ENCODE peak calls at places on chromosome 21, in four cellular contexts. One of them, this sample, is unnamed. For H3K4me1, the result is how much of the 10 kb centered on the place peaks cover.

GRCh38 chr21:18812308-18812707 is 408.7 kb upstream of the TMPRSS15 start:
- DNase-seq in H9: no peak
- DNase-seq in left ventricle myocardium inferior: no peak
- DNase-seq in keratinocyte: no peak
- DNase-seq in this sample: no peak

GRCh38 chr21:42431196-42431595 is 27.5 kb downstream of the UBASH3A start:
- DNase-seq in H9: no peak
- DNase-seq in keratinocyte: no peak
- DNase-seq in left ventricle myocardium inferior: no peak
- DNase-seq in this sample: no peak

GRCh38 chr21:20591294-20591693 is 406.9 kb upstream of the NCAM2 start:
- DNase-seq in keratinocyte: no peak
- DNase-seq in left ventricle myocardium inferior: no peak
- DNase-seq in H9: no peak
- DNase-seq in this sample: no peak

GRCh38 chr21:42663860-42664535 is 10.6 kb downstream of the PDE9A start:
- DNase-seq in keratinocyte: no peak
- DNase-seq in H9: no peak
- DNase-seq in left ventricle myocardium inferior: no peak
- DNase-seq in this sample: no peak

GRCh38 chr21:30340714-30341573 is 3.5 kb upstream of the KRTAP27-1 start:
- DNase-seq in keratinocyte: no peak
- DNase-seq in left ventricle myocardium inferior: no peak
- DNase-seq in H9: peak
- DNase-seq in this sample: no peak

GRCh38 chr21:17461582-17461981 is 51.3 kb upstream of the CXADR start:
- DNase-seq in keratinocyte: no peak
- DNase-seq in left ventricle myocardium inferior: no peak
- DNase-seq in H9: no peak
- DNase-seq in this sample: no peak

GRCh38 chr21:37793660-37794059 is 122.6 kb downstream of the KCNJ6 start:
- DNase-seq in left ventricle myocardium inferior: no peak
- DNase-seq in keratinocyte: no peak
- DNase-seq in H9: no peak
- DNase-seq in this sample: no peak

GRCh38 chr21:16241500-16241963 is 511.8 kb downstream of the USP25 start:
- DNase-seq in H9: peak
- DNase-seq in left ventricle myocardium inferior: no peak
- DNase-seq in keratinocyte: no peak
- DNase-seq in this sample: no peak

GRCh38 chr21:30146558-30147282 is 19.9 kb downstream of the CLDN17 start:
- DNase-seq in left ventricle myocardium inferior: no peak
- DNase-seq in H9: no peak
- DNase-seq in keratinocyte: peak
- DNase-seq in this sample: no peak

GRCh38 chr21:43975469-43976098 is 36.5 kb upstream of the TRAPPC10 start:
- DNase-seq in keratinocyte: peak
- DNase-seq in left ventricle myocardium inferior: peak
- DNase-seq in H9: peak
- DNase-seq in this sample: peak

GRCh38 chr21:43974791-43975468 is 37.2 kb upstream of the TRAPPC10 start:
- DNase-seq in keratinocyte: no peak
- DNase-seq in left ventricle myocardium inferior: no peak
- DNase-seq in H9: no peak
- DNase-seq in this sample: no peak

GRCh38 chr21:43978060-43978459 is 34.0 kb upstream of the TRAPPC10 start:
- DNase-seq in keratinocyte: no peak
- DNase-seq in H9: no peak
- DNase-seq in left ventricle myocardium inferior: no peak
- DNase-seq in this sample: no peak

GRCh38 chr21:43979654-43980053 is 32.5 kb upstream of the TRAPPC10 start:
- DNase-seq in keratinocyte: no peak
- DNase-seq in H9: no peak
- DNase-seq in left ventricle myocardium inferior: no peak
- DNase-seq in this sample: no peak

DNA sequence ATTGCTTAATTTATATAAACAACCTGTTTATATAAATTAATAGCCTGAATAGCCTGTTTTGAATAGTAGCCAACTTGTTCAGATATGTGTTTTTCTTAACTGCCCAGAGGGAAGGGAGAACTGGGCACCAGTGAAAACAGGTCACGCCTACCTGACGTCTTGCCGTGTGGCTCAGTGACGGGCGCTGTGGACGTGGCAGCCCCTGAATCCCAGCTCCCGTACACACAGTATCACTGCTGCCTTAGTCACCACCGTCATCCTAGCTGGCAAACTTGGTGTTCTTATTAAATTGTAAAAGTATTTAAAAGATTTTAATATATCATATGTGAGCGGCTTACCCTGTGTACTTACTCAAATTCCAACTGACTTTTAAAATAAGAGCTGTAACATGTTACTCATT is 35.4 kb upstream of the TRAPPC10 start:
- DNase-seq in H9: no peak
- DNase-seq in keratinocyte: no peak
- DNase-seq in left ventricle myocardium inferior: no peak
- DNase-seq in this sample: no peak
- H3K4me1 ChIP-seq in H9: under half
- H3K4me1 ChIP-seq in keratinocyte: under half
- H3K4me1 ChIP-seq in left ventricle myocardium inferior: under half
- H3K4me1 ChIP-seq in this sample: under half

GRCh38 chr21:25283720-25284119 is 323.6 kb downstream of the MRPL39 start:
- DNase-seq in keratinocyte: no peak
- DNase-seq in left ventricle myocardium inferior: no peak
- DNase-seq in H9: peak
- DNase-seq in this sample: no peak
- TF ChIP-seq CTCF in keratinocyte: no peak
- TF ChIP-seq CTCF in left ventricle myocardium inferior: no peak
- TF ChIP-seq CTCF in H9: peak
- TF ChIP-seq CTCF in this sample: peak

GRCh38 chr21:45381865-45382697 is 22.9 kb upstream of the COL18A1 start:
- DNase-seq in left ventricle myocardium inferior: peak
- DNase-seq in H9: no peak
- DNase-seq in keratinocyte: no peak
- DNase-seq in this sample: peak

GRCh38 chr21:45381036-45381787 is 23.8 kb upstream of the COL18A1 start:
- DNase-seq in left ventricle myocardium inferior: peak
- DNase-seq in keratinocyte: no peak
- DNase-seq in H9: no peak
- DNase-seq in this sample: peak

GRCh38 chr21:45379901-45380330 is 25.0 kb upstream of the COL18A1 start:
- DNase-seq in left ventricle myocardium inferior: peak
- DNase-seq in keratinocyte: no peak
- DNase-seq in H9: no peak
- DNase-seq in this sample: peak

GRCh38 chr21:45379171-45379900 is 25.6 kb upstream of the COL18A1 start:
- DNase-seq in keratinocyte: no peak
- DNase-seq in H9: no peak
- DNase-seq in left ventricle myocardium inferior: peak
- DNase-seq in this sample: no peak

GRCh38 chr21:45380566-45380965 is 24.4 kb upstream of the COL18A1 start:
- DNase-seq in left ventricle myocardium inferior: peak
- DNase-seq in H9: no peak
- DNase-seq in keratinocyte: no peak
- DNase-seq in this sample: no peak
- H3K4me1 ChIP-seq in left ventricle myocardium inferior: under half
- H3K4me1 ChIP-seq in H9: under half
- H3K4me1 ChIP-seq in keratinocyte: under half
- H3K4me1 ChIP-seq in this sample: under half

GRCh38 chr21:34091607-34092006 is 18.2 kb downstream of the MRPS6 start:
- DNase-seq in left ventricle myocardium inferior: no peak
- DNase-seq in keratinocyte: no peak
- DNase-seq in H9: no peak
- DNase-seq in this sample: no peak
- TF ChIP-seq CTCF in left ventricle myocardium inferior: peak
- TF ChIP-seq CTCF in keratinocyte: peak
- TF ChIP-seq CTCF in H9: peak
- TF ChIP-seq CTCF in this sample: peak

GRCh38 chr21:33240404-33240803 is 10.7 kb downstream of the IFNAR2 start:
- DNase-seq in H9: no peak
- DNase-seq in left ventricle myocardium inferior: no peak
- DNase-seq in keratinocyte: no peak
- DNase-seq in this sample: no peak
- H3K4me1 ChIP-seq in H9: under half
- H3K4me1 ChIP-seq in left ventricle myocardium inferior: half or more
- H3K4me1 ChIP-seq in keratinocyte: under half
- H3K4me1 ChIP-seq in this sample: under half

GRCh38 chr21:40355076-40355475 is 487.8 kb downstream of the PCP4 start:
- DNase-seq in left ventricle myocardium inferior: no peak
- DNase-seq in keratinocyte: no peak
- DNase-seq in H9: no peak
- DNase-seq in this sample: no peak

GRCh38 chr21:40351006-40351405 is 483.8 kb downstream of the PCP4 start:
- DNase-seq in H9: no peak
- DNase-seq in left ventricle myocardium inferior: no peak
- DNase-seq in keratinocyte: no peak
- DNase-seq in this sample: no peak

GRCh38 chr21:40356644-40357043 is 489.4 kb downstream of the PCP4 start:
- DNase-seq in H9: no peak
- DNase-seq in keratinocyte: no peak
- DNase-seq in left ventricle myocardium inferior: no peak
- DNase-seq in this sample: no peak
- TF ChIP-seq CTCF in H9: peak
- TF ChIP-seq CTCF in keratinocyte: no peak
- TF ChIP-seq CTCF in left ventricle myocardium inferior: no peak
- TF ChIP-seq CTCF in this sample: no peak

DNA sequence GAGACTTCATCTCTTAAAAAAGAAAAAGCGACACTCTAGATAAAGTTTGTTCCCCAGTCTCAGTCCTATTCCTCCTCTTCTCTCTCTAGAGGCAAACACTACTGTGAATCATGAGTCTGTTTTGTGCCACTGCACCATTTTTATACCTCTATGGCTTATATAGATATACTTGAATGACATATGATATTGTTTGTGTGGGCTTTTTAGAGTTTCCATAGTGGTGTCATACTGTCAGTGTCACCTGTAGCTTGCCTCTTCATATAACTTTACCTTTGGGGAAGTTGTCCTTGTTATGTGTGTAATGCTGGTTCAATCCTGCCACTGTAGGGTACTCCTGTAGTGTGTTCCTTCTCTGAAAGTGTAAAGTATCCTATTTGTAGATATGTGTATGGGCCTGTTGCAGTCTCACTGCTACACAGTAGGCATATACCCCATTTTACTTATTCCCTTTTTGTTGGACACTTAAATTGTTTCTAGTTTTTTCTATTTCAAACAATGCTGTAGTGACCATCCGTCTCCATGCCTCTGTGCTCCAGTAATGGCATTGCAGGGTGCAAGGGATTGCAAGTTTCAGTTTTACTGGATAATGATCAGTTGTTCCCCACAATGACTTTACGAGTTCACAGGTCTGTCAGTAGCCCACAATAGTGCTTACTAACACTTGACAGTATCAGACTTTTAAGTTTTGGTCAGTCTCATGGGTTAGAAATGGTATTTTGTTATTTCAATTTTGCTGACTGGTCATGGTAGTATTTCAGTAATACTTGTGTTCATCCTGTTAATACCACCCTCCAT is 2.7 kb downstream of the PRMT2 start:
- DNase-seq in H9: no peak
- DNase-seq in keratinocyte: no peak
- DNase-seq in left ventricle myocardium inferior: no peak
- DNase-seq in this sample: no peak
- H3K4me1 ChIP-seq in H9: under half
- H3K4me1 ChIP-seq in keratinocyte: under half
- H3K4me1 ChIP-seq in left ventricle myocardium inferior: half or more
- H3K4me1 ChIP-seq in this sample: under half

This sample was measured in right lobe of liver.